ENCODE peak calls at places on chromosome 18, in five cellular contexts. B, F, E, M and C are unnamed samples.

GRCh38 chr18:21740724-21741510 is at the start of gene MIB1:
- DNase-seq in B (no peak), F (peak; percentile 78), E (no peak), M (peak; percentile 95), C (peak; percentile 68)

GRCh38 chr18:76488190-76488589 is 6.9 kb downstream of the ZNF516 start:
- DNase-seq in B (peak; percentile 15), F (no peak), E (peak; percentile 79), M (no peak), C (no peak)

GRCh38 chr18:3653263-3653858 is 203.4 kb downstream of the TGIF1 start:
- DNase-seq in B (no peak), F (no peak), E (no peak), M (no peak), C (no peak)

GRCh38 chr18:54845788-54846187 is 17.5 kb downstream of the RAB27B start:
- DNase-seq in B (no peak), F (no peak), E (peak; percentile 38), M (peak; percentile 24), C (no peak)

GRCh38 chr18:48017625-48018024 is 87.2 kb upstream of the SMAD2 start:
- DNase-seq in B (no peak), F (no peak), E (no peak), M (no peak), C (no peak)

GRCh38 chr18:36284268-36284667 is 13.2 kb upstream of the FHOD3 start:
- DNase-seq in B (no peak), F (no peak), E (no peak), M (no peak), C (no peak)

GRCh38 chr18:37668971-37669747 is 103.6 kb upstream of the CELF4 start:
- DNase-seq in B (peak; percentile 62), F (no peak), E (no peak), M (no peak), C (no peak)

GRCh38 chr18:79950440-79951341 is 762 bp downstream of the SLC66A2 start:
- DNase-seq in B (peak; percentile 63), F (no peak), E (peak; percentile 27), M (peak; percentile 25), C (peak; percentile 43)

GRCh38 chr18:24274822-24275221 is 122.8 kb downstream of the OSBPL1A start:
- DNase-seq in B (no peak), F (peak; percentile 47), E (no peak), M (no peak), C (peak; percentile 57)

GRCh38 chr18:51321696-51322095 is 124.2 kb upstream of the MEX3C start:
- DNase-seq in B (peak; percentile 22), F (no peak), E (peak; percentile 21), M (peak; percentile 85), C (no peak)

GRCh38 chr18:55243852-55244251 is 284.6 kb upstream of the CCDC68 start:
- DNase-seq in B (no peak), F (peak; percentile 76), E (peak; percentile 81), M (no peak), C (no peak)

GRCh38 chr18:48955528-48956261 is 4.9 kb upstream of the SMAD7 start:
- DNase-seq in B (peak; percentile 71), F (peak; percentile 75), E (peak; percentile 94), M (peak; percentile 49), C (peak; percentile 32)

GRCh38 chr18:59383831-59384230 is 24.8 kb upstream of the LMAN1 start:
- DNase-seq in B (no peak), F (no peak), E (no peak), M (no peak), C (no peak)

GRCh38 chr18:32891130-32891529 is 118.3 kb upstream of the KLHL14 start:
- DNase-seq in B (no peak), F (no peak), E (no peak), M (no peak), C (no peak)
- H3K4me1 ChIP-seq in B (peaks cover 32% of the 10 kb centered on the region), F (no peaks in the 10 kb centered on the region), E (no peaks in the 10 kb centered on the region), M (no peaks in the 10 kb centered on the region), C (no peaks in the 10 kb centered on the region)

DNA sequence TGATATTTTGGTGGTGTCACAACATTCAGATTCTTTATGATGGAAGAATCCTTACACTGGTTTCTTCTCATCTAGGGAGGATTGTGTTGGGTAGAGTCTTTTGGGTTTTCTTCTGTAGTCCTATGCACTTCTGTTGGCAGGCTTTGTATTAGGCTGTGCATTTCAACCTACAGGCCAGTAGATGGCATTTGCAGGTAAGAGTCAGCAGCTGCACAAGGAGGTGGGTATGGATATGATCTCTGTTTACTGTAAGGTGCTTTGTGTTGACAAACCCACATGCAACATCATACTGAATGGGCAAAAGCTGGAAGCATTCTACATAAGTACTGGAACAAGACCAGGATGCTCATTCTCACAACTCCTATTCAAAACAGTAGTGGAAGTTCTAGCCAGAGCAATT is 656.8 kb downstream of the METTL4 start:
- DNase-seq in B (peak; percentile 62), F (no peak), E (peak; percentile 9), M (peak; percentile 11), C (no peak)
- TF ChIP-seq CTCF in B (peak; percentile 65), F (no peak), E (no peak), M (peak; percentile 64), C (no peak)

DNA sequence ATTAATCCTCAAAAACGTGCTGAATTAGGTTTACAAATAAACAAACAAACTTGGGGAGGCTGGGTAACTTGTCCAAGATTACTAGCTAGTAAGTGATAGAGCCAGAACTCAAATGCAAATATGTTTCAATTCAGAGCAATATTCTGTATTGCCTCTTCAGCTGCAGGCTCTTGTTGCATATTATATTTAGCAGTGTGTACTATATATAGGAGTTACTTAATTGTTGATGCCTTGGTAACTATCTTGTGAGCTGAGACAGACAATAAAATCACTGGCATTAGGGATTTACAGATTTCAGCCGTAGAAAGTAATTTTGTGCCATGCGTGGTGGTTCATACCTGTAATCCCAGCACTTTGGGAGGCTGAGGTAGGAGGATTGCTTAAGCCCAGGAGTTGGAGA is 10.2 kb upstream of the ANKRD12 start:
- DNase-seq in B (no peak), F (no peak), E (no peak), M (no peak), C (no peak)
- H3K4me3 ChIP-seq in B (no peak overlapping the region), F (no peak overlapping the region), E (no peak overlapping the region), M (no peak overlapping the region), C (no peak overlapping the region)

GRCh38 chr18:74789078-74789477 is 191.4 kb downstream of the ZNF407 start:
- DNase-seq in B (no peak), F (no peak), E (no peak), M (no peak), C (no peak)
- H3K4me1 ChIP-seq in B (no peaks in the 10 kb centered on the region), F (no peaks in the 10 kb centered on the region), E (no peaks in the 10 kb centered on the region), M (no peaks in the 10 kb centered on the region), C (no peaks in the 10 kb centered on the region)

DNA sequence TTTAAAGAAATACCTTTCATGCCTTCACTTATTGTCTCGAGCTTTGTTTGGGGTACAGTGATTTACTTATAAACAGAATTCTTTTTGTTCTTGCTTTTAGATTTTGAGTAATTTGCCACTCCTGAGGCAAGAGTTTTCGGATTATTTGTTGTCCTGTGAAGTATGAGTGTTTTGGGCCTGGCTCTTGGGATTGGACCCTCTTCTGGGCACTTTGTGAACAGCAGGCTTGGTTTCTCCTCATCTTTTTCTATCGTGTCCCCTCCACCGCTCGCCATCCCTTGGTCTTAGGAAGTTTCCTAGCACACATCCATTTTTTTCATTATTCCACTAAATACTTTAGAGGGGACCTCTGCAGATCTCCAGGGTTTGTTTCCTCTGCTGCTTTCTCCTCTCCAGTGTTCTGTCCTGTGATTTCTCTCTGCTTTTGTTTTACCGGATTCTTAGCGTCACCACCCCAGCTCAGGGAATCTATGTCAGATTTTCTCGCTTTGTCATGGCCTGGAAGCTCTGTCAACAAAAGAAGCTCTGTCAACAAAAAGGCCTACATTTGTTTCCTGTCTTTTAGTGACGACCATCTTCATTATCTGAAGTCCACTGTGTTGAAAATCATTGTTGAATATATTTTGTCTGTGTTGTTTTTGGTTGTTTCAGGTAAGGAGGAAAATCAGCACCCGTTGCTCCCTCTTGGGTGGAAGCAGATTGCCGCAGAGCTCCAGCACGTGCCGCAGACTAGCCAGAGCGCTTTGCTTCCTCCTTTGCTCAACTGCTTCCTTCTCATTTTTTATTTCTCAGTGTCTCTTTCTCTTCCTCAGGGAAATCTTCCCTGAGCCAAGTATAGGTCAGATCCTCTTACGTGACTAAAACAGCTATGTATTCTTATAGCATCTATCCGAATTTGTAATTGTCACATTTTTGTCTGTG is 27.8 kb downstream of the ANKRD62 start:
- DNase-seq in B (peak; percentile 88), F (no peak), E (no peak), M (no peak), C (peak; percentile 34)
- TF ChIP-seq CTCF in B (peak; percentile 60), F (no peak), E (peak; percentile 40), M (peak; percentile 36), C (peak; percentile 56)

DNA sequence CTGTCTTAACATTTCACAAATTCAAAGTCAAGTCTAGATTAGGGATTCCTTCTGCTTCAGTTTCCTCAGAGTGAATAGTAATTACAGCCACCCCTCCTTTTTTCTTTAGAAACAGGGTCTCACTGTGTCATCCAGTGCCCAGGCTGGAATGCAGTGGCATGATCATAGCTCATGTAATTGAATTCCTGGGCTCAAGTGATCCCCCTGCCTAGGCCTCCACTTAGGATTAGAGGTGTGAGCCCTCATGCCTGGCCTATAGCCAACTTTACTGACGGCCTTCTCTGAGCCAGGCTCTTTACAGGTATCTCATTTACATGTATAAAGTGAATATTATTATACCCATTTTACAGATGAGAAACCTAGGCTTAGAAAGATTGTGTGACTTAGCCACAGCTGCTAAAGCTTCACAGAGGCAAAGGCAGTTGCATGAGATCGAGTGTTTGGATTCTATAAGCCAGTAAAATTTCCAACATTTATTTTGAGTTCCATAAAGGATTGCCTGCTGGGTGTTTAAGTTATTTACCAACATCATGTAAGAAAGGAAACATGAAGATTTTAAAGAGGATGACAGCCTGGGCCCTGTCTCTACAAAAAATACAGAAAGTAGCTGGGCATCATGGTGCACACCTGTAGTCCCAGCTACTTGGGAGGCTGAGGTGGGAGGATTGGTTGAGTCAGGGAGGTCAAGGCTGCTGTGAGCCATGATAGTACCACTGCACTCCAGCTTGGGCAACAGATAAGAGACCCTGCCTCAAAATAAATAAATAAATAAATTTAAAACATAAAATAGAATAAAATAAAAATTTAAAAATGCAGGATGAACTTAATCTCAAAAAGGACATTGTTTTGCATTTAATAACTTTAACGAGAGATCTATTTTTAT is 1.8 kb downstream of the ENOSF1 start:
- DNase-seq in B (no peak), F (no peak), E (no peak), M (no peak), C (no peak)
- H3K4me3 ChIP-seq in B (peak overlapping the region; percentile 98), F (no peak overlapping the region), E (peak overlapping the region; percentile 83), M (peak overlapping the region; percentile 78), C (no peak overlapping the region)